ENCODE peak calls at places on chromosome 13, in four cellular contexts. W is psoas muscle, T is upper lobe of right lung, K is neural progenitor cell. D is an unnamed sample.

GRCh38 chr13:91623151-91623550 is 224.7 kb downstream of the GPC5 start:
- DNase-seq in T (no peak), W (no peak), K (no peak), D (no peak)

GRCh38 chr13:75170321-75170720 is 311.6 kb downstream of the TBC1D4 start:
- DNase-seq in T (no peak), K (no peak), W (no peak), D (no peak)

GRCh38 chr13:76350399-76350798 is 535.8 kb downstream of the KCTD12 start:
- DNase-seq in W (no peak), T (no peak), K (no peak), D (no peak)

GRCh38 chr13:27980280-27980998 is 8.1 kb downstream of the URAD start:
- DNase-seq in T (peak), K (peak), W (no peak), D (no peak)

GRCh38 chr13:75913925-75914324 is 277.8 kb downstream of the LMO7 start:
- DNase-seq in W (no peak), T (no peak), K (no peak), D (no peak)

GRCh38 chr13:35914662-35915061 is 216.5 kb downstream of the DCLK1 start:
- DNase-seq in T (no peak), W (no peak), K (no peak), D (no peak)

GRCh38 chr13:100269837-100270236 is 180.9 kb downstream of the PCCA start:
- DNase-seq in K (no peak), W (peak), T (peak), D (no peak)

GRCh38 chr13:46106839-46107371 is 2.1 kb upstream of the CPB2 start:
- DNase-seq in W (no peak), T (no peak), K (no peak), D (no peak)

GRCh38 chr13:105785436-105785835 is 750.0 kb downstream of the EFNB2 start:
- DNase-seq in T (no peak), K (no peak), W (no peak), D (no peak)

GRCh38 chr13:52882803-52883202 is 34.4 kb upstream of the PCDH8 start:
- DNase-seq in K (no peak), W (no peak), T (no peak), D (no peak)

GRCh38 chr13:100673831-100674362 is 698 bp downstream of the TMTC4 start:
- DNase-seq in W (peak), K (no peak), T (peak), D (no peak)

GRCh38 chr13:80469105-80469840 is 128.3 kb upstream of the SPRY2 start:
- DNase-seq in W (no peak), K (no peak), T (no peak), D (no peak)

GRCh38 chr13:73496711-73497110 is 437.9 kb downstream of the KLF5 start:
- DNase-seq in K (no peak), T (no peak), W (no peak), D (no peak)

GRCh38 chr13:50326746-50327145 is 311.5 kb downstream of the KCNRG start:
- DNase-seq in T (no peak), W (no peak), K (no peak), D (no peak)

GRCh38 chr13:57633950-57634828 is 2.6 kb downstream of the PCDH17 start:
- DNase-seq in K (peak), W (no peak), T (peak), D (peak)

GRCh38 chr13:101917475-101917810 is 465.0 kb downstream of the ITGBL1 start:
- DNase-seq in T (no peak), K (peak), W (no peak), D (no peak)

GRCh38 chr13:89113744-89114143 is 1442.6 kb downstream of the SLITRK5 start:
- DNase-seq in K (peak), W (no peak), T (no peak), D (no peak)

GRCh38 chr13:23469901-23470525 is 36.5 kb upstream of the SACS start:
- DNase-seq in W (no peak), K (peak), T (no peak), D (no peak)

GRCh38 chr13:97242755-97243497 is 20.8 kb downstream of the MBNL2 start:
- DNase-seq in W (peak), K (no peak), T (no peak), D (no peak)
- H3K4me3 ChIP-seq in W (peak), K (no peak), T (no peak), D (no peak)

GRCh38 chr13:44142911-44143665 is 230.5 kb upstream of the SERP2 start:
- DNase-seq in W (no peak), T (no peak), K (no peak), D (no peak)

GRCh38 chr13:44140146-44140545 is 233.5 kb upstream of the SERP2 start:
- DNase-seq in K (peak), W (no peak), T (no peak), D (no peak)

GRCh38 chr13:44141725-44142539 is 231.7 kb upstream of the SERP2 start:
- DNase-seq in W (peak), T (peak), K (peak), D (peak)

GRCh38 chr13:44142540-44142867 is 231.1 kb upstream of the SERP2 start:
- DNase-seq in T (no peak), W (no peak), K (no peak), D (peak)

GRCh38 chr13:44141213-44141724 is 232.4 kb upstream of the SERP2 start:
- DNase-seq in T (peak), W (no peak), K (peak), D (no peak)
- H3K4me3 ChIP-seq in T (peak), W (peak), K (peak), D (peak)

GRCh38 chr13:109007946-109008345 is 378.5 kb downstream of the MYO16 start:
- DNase-seq in K (no peak), W (no peak), T (no peak), D (no peak)

GRCh38 chr13:109009756-109010155 is 380.3 kb downstream of the MYO16 start:
- DNase-seq in T (no peak), W (no peak), K (no peak), D (no peak)

GRCh38 chr13:109010912-109011311 is 381.5 kb downstream of the MYO16 start:
- DNase-seq in W (no peak), K (peak), T (no peak), D (no peak)

DNA sequence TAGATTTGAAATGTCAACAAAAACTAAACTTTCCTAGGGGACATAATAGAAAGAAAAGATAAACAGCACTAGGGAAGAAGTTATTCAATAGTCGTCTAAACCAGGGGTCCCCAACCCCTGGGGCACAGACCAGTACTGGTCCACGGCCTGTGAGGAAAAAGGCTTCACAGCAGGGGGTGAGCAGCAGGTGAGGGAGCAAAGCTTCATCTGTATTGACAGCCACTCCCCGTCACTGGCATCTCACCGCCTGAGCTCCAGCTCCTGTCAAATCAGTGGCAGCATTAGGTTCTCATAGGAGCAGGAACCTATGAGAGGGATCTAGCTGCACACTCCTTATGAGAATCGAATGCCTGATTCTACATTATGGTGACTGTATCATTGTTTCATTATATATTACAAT is 382.7 kb downstream of the MYO16 start:
- DNase-seq in W (no peak), T (no peak), K (peak), D (no peak)
- H3K4me3 ChIP-seq in W (no peak), T (no peak), K (no peak), D (no peak)

GRCh38 chr13:30862707-30863106 is 43.4 kb upstream of the MEDAG start:
- DNase-seq in W (peak), K (peak), T (peak), D (no peak)
- H3K4me3 ChIP-seq in W (peak), K (no peak), T (no peak), D (no peak)

DNA sequence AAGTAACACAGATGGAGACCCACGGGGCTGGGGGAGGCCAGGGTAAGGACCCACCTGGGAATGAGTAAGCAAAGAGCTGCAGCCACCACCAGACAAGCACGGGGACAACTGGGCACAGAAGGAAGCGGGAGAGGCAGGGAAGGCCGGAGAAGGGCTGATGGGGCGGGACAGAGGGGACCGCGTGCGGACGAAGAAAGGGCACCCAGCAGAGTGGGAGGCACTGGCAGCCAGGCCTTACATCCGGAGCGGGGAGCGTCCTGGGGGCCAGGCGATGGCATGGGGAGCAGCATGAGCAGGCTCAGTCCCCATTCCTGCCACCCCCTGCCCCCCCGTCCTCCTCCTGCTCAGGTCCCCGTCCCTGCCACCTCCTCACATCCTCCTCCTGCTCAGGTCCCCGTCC is 3.0 kb downstream of the PROZ start:
- DNase-seq in W (no peak), K (no peak), T (no peak), D (no peak)
- H3K4me3 ChIP-seq in W (no peak), K (no peak), T (no peak), D (no peak)

DNA sequence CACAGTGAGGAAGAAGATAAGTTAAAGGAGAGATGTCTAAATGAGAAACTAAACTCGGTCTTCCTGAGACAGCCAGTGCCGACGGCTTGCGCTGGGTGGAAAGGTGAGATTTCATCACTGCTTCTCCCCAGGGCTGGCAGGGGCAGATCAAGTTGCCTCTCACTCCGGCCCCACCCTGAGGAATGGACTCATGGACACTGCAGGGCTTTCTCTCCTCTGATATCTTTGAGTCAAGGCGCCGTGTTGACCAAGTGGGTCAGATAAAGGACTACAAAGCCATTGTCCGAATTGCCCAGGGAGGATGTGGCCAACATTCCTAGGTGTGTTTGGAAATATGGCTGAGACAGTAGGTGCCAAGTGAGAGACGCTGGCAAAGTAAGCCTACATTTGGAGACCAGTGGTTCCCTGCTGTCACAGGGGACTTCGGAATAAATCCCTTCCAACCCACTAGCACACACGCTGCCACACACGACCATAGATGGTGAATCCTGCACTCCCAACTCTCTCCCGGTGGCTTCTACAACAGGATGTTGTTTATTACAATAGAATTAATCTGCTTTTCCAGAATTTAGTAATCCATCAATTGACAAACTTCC is 156.5 kb upstream of the TSC22D1 start:
- DNase-seq in T (no peak), K (no peak), W (peak), D (no peak)
- H3K4me3 ChIP-seq in T (no peak), K (no peak), W (peak), D (no peak)

DNA sequence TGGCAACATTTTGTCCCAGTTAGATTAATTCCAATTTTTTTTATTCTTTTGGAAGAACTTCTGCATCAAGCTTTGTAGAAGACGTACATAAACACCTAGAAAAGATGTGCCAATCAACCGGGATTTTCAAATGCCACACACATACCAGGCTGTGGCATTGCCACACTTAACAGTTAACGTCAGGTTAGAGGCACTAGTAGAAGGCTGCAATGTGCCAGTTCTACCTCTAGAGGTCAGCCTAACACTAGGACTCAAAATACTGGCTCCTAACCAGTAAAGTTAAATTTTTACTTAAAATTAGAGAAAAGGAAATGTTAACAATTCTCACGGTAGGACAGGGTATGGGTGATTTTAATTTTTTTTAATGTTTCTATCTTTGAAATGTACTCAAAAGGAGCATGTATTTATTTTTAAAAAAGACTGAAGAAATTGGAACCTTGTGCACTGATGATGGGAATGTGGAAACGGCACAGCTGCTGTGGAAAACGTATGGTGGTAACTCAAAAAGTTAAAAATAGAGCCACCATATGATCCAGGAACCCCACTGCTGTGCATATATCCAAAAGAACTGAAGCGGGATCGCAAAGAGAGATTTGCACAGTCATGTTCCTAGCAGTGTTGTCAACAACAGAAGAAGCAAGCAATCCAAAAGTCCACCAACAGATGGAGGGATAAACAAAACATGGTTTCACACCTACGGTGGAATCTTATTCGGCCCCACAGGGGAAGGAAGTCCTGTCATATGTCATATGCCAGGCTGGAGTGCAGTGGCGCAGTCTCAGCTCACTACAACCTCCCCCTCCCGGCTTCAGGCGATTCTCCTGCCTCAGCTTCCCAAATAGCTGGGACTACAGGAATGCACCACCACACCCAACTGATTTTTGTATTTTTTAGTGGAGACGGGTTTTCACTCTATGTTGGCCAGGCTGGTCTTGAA is 30.3 kb downstream of the CRYL1 start:
- DNase-seq in T (no peak), W (no peak), K (peak), D (no peak)
- H3K4me3 ChIP-seq in T (peak), W (peak), K (no peak), D (no peak)

GRCh38 chr13:95404141-95404882 is 103.1 kb upstream of the ABCC4 start:
- DNase-seq in K (peak), T (peak), W (peak), D (peak)

DNA sequence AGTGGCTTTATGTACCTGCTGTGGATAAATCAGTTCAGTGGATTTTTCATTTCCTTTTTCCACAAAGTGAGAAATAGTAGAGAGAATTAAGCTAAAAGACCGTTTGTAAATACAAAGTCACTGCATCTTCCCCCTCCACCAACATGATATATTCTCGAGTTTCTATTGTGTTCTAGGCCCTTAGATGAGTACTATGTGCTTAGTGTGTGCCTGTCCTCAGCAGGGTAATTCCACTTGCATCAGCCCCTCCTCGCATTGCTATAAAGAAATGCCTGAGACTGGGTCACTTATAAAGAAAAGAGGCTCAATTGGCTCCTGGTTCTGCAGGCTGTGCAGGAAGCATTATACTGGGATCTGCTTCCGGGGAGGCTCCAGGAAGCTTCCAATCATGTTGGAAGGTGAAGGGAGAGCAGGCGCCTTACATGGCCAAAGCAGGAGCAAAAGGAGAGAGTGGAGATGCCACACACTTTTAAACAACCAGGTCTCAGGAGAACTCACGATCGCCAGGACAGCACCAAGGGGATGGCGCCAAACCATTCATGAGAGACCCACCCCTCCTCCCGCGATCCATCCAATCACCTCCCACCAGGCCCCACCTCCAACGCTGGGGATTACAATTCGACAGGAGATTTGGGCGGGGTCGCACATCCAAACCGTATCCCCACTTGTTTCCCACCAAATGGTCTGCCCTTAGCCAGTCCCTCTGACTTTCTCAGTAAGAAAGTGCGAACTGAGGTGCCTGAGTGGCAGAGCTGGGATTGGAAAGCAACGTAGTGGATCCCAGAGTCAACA is 102.3 kb upstream of the ABCC4 start:
- DNase-seq in T (no peak), K (peak), W (no peak), D (no peak)
- H3K4me3 ChIP-seq in T (peak), K (peak), W (peak), D (no peak)

DNA sequence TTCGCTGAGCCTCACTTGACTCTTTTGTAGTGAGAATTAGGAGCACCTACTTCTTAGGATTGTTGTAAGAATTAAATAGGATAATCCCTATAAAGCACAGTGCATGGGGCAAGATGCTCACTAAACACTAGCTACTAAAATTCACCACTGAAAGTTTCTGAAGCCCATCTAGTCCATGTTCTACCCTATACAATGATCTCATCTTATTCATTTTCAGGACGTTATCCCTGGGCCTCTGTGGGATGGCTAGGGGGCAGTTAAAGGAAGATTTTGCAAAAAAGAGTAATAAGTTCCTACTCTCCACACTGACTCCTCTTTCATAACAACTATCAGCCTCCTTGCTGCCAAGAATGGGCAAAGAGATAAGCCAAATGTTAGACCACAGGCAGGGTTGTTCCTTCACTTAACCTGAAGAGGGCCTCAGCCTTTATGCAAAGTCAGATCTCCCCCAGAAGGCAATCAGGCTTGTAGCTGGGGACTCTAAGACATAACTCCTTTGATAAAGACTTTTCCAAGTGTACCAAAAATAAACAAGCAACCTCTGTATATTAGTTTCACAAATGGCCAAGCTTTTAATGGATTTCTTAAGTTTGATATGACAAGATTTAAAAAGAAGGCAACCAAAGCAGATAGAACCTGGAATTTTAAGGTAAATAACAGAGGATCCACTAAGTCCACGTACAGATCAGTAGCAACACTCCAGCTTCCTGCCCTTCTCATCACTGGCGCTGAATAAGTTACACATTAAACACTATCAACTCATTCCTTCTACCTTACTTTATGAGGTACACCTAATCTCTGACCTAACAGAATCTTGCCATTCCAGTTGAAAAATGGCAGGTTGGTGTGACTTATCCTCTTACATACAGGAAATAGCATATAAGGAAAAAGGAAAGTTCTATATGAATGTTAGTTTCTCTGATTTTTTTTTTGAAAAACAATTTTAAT is 44.4 kb downstream of the ELF1 start:
- DNase-seq in T (no peak), W (no peak), K (peak), D (no peak)
- H3K4me3 ChIP-seq in T (no peak), W (no peak), K (no peak), D (peak)

GRCh38 chr13:70932511-70932910 is 824.3 kb upstream of the KLHL1 start:
- DNase-seq in W (no peak), K (no peak), T (no peak), D (no peak)
- H3K4me3 ChIP-seq in W (no peak), K (no peak), T (no peak), D (no peak)